ENCODE peak calls at places on chromosomes 5 and 9, in seven cellular contexts. Z is heart left ventricle, W is colonic mucosa, B is Panc1, X is PC-9, J is esophagus muscularis mucosa, Y is DND-41. S is an unnamed sample.

GRCh38 chr5:150211156-150212030 is 21.5 kb downstream of the SLC6A7 start:
- DNase-seq in J (no peak), Y (no peak), X (peak; percentile 56), B (no peak), W (peak; percentile 81), Z (no peak), S (no peak)

GRCh38 chr9:107612136-107612535 is 122.6 kb upstream of the KLF4 start:
- DNase-seq in J (peak; percentile 94), B (no peak), Y (no peak), X (no peak), Z (peak; percentile 77), W (peak; percentile 47), S (no peak)

GRCh38 chr5:27652505-27652904 is 614.1 kb upstream of the CDH9 start:
- DNase-seq in J (no peak), B (no peak), W (no peak), X (no peak), Y (no peak), Z (no peak), S (no peak)

GRCh38 chr5:170338933-170339779 is 41.6 kb upstream of the LCP2 start:
- DNase-seq in B (peak; percentile 18), X (no peak), Y (peak; percentile 29), W (peak; percentile 27), Z (no peak), J (no peak), S (peak; percentile 81)

GRCh38 chr9:136671646-136672430 is 9.1 kb downstream of the EGFL7 start:
- DNase-seq in X (peak; percentile 46), B (no peak), Z (no peak), W (no peak), J (no peak), Y (peak; percentile 58), S (no peak)

GRCh38 chr9:114149765-114150340 is 5.5 kb upstream of the COL27A1 start:
- DNase-seq in Y (no peak), J (no peak), B (no peak), Z (no peak), W (no peak), X (no peak), S (no peak)

GRCh38 chr5:61623401-61624069 is 291.5 kb downstream of the ZSWIM6 start:
- DNase-seq in J (no peak), B (no peak), W (no peak), X (no peak), Y (no peak), Z (no peak), S (no peak)

GRCh38 chr5:115484368-115484767 is 60.2 kb downstream of the FEM1C start:
- DNase-seq in X (no peak), Y (no peak), Z (no peak), B (no peak), W (no peak), J (no peak), S (no peak)

GRCh38 chr9:3205421-3206095 is 320.2 kb downstream of the RFX3 start:
- DNase-seq in W (no peak), Z (no peak), X (no peak), Y (no peak), B (no peak), J (no peak), S (no peak)

GRCh38 chr5:160367261-160367660 is 3.2 kb downstream of the C1QTNF2 start:
- DNase-seq in B (no peak), Y (no peak), J (no peak), Z (no peak), W (no peak), X (no peak), S (no peak)

GRCh38 chr5:4630031-4630430 is 510.1 kb upstream of the ADAMTS16 start:
- DNase-seq in Y (no peak), W (no peak), Z (no peak), J (no peak), B (no peak), X (no peak), S (no peak)

GRCh38 chr9:72203205-72203803 is 54.1 kb downstream of the GDA start:
- DNase-seq in B (peak; percentile 18), J (no peak), Z (no peak), X (peak; percentile 15), Y (peak; percentile 12), W (peak; percentile 69), S (no peak)

GRCh38 chr5:78716221-78716620 is 67.6 kb upstream of the LHFPL2 start:
- DNase-seq in W (no peak), B (no peak), Z (no peak), X (no peak), J (no peak), Y (no peak), S (no peak)

GRCh38 chr5:458547-459353 is 15.8 kb downstream of the EXOC3 start:
- DNase-seq in Y (no peak), X (peak; percentile 99), Z (peak; percentile 28), W (no peak), J (no peak), B (no peak), S (no peak)

GRCh38 chr5:177496111-177497010 is 1.0 kb downstream of the PDLIM7 start:
- DNase-seq in J (no peak), X (peak; percentile 89), Y (no peak), Z (peak; percentile 89), W (no peak), B (no peak), S (no peak)

GRCh38 chr5:177495243-177496060 is 2.0 kb downstream of the PDLIM7 start:
- DNase-seq in Z (peak; percentile 78), W (peak; percentile 54), J (no peak), B (no peak), X (peak; percentile 81), Y (no peak), S (no peak)

GRCh38 chr5:177493795-177494355 is 3.5 kb downstream of the PDLIM7 start:
- DNase-seq in J (no peak), Y (no peak), B (no peak), Z (no peak), W (no peak), X (no peak), S (no peak)

GRCh38 chr5:177492841-177493240 is 4.6 kb downstream of the PDLIM7 start:
- DNase-seq in Z (no peak), J (no peak), B (no peak), W (no peak), X (no peak), Y (no peak), S (no peak)

GRCh38 chr5:177494356-177495195 is 2.8 kb downstream of the PDLIM7 start:
- DNase-seq in J (no peak), Z (peak; percentile 84), B (no peak), X (peak; percentile 90), W (peak; percentile 61), Y (no peak), S (peak; percentile 39)
- H3K4me3 ChIP-seq in J (peak overlapping the region; percentile 96), Z (no peak overlapping the region), B (no peak overlapping the region), X (peak overlapping the region; percentile 55), W (peak overlapping the region; percentile 9), Y (no peak overlapping the region), S (no peak overlapping the region)

DNA sequence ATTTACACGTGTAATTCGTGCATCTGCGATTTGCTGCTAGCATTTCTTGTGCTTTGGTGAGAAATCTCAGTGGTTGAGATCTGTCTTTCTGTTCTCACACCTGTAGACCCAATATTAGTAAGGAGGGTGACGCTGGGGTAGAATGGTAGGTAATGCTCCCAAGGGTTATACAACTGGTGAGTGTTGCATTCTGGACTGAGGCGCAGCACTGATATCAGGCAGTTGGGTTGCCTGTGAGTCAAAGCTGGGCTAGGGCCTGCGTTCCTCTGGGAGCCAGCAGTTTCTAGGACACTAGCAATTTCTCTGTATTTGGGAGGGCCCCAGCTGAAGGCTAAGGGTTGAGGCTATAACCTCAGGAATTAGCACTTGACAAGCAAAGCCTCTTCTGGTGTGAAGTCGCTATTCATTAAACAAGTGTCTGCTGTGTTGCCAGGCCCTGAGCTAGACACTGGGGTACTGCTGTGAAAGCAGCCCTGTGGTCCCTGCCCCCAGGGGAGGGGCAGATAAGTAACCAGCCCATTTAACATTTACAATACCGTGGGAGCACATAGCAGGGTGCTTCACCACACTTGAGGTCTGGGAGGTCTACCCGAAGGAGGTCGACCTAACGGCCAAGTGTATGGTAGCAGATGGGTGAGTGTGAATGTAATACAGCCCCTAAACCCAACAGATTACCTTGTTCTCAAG is 28.7 kb downstream of the LARP1 start:
- DNase-seq in J (no peak), Y (no peak), X (no peak), W (no peak), B (no peak), Z (no peak), S (no peak)
- H3K4me1 ChIP-seq in J (peaks cover 100% of the 10 kb centered on the region), Y (no peaks in the 10 kb centered on the region), X (peaks cover 2% of the 10 kb centered on the region), W (peaks cover 6% of the 10 kb centered on the region), B (peaks cover 46% of the 10 kb centered on the region), Z (peaks cover 97% of the 10 kb centered on the region), S (peaks cover 63% of the 10 kb centered on the region)

GRCh38 chr5:123092696-123093095 is 3.7 kb downstream of the PRDM6 start:
- DNase-seq in X (no peak), B (no peak), Y (no peak), J (no peak), Z (no peak), W (no peak), S (no peak)
- H3K27me3 ChIP-seq in X (no peaks in the 10 kb centered on the region), B (peaks cover 34% of the 10 kb centered on the region), Y (no peaks in the 10 kb centered on the region), J (peaks cover 56% of the 10 kb centered on the region), Z (peaks cover 55% of the 10 kb centered on the region), W (peaks cover 88% of the 10 kb centered on the region), S (peaks cover 36% of the 10 kb centered on the region)

DNA sequence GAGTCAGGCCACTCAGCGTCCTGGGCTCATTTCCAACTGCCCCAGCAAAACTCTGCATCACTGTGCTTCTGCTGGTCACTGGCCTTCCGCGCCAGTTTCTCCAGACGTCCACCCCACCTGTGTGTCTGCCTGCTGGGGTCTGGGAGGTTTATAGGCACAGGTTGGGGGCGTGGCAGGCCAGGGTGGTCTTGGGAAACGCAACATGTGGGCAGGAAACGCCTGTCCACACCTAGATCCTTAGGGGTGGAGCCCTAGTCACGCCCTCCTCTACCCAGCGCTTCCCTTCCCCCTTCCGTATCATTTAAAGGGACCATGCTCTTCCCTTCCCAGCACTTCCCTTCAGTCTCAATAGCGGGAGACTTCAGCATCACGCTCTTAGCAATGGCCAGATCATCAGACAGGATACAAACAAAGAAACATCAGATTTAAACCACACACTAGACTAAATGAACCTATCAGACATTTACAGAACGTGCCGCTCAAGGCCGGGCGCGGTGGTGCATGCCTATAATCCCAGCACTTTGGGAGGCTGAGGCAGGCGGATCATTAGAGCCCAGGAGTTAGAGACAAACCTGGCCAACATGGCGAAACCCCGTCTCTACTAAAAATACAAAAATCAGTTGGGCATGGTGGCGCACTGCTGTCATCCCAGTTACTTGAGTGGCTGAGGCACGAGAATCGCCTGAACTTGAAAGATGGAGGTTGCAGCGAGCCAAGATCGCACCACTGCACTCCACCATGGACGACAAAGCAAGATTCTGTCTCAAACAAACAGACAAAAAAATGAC is 11.8 kb upstream of the BTNL9 start:
- DNase-seq in W (no peak), Y (no peak), X (no peak), Z (no peak), B (peak; percentile 45), J (peak; percentile 55), S (no peak)
- H3K4me3 ChIP-seq in W (no peak overlapping the region), Y (no peak overlapping the region), X (no peak overlapping the region), Z (no peak overlapping the region), B (peak overlapping the region; percentile 56), J (no peak overlapping the region), S (no peak overlapping the region)

GRCh38 chr9:134374301-134375010 is 48.2 kb downstream of the RXRA start:
- DNase-seq in Y (no peak), B (no peak), X (no peak), Z (no peak), W (no peak), J (no peak), S (no peak)

GRCh38 chr9:134375011-134375390 is 48.7 kb downstream of the RXRA start:
- DNase-seq in B (no peak), J (peak; percentile 97), Y (no peak), X (no peak), Z (no peak), W (no peak), S (no peak)

GRCh38 chr9:134376386-134377142 is 50.3 kb downstream of the RXRA start:
- DNase-seq in J (no peak), Y (no peak), Z (no peak), B (no peak), X (no peak), W (no peak), S (no peak)

GRCh38 chr9:134377143-134377484 is 50.9 kb downstream of the RXRA start:
- DNase-seq in Y (no peak), W (no peak), Z (no peak), B (no peak), J (no peak), X (no peak), S (no peak)

GRCh38 chr9:134375430-134376385 is 49.5 kb downstream of the RXRA start:
- DNase-seq in Z (peak; percentile 80), W (no peak), J (no peak), B (no peak), X (no peak), Y (no peak), S (no peak)
- H3K4me1 ChIP-seq in Z (peaks cover 99% of the 10 kb centered on the region), W (peaks cover 45% of the 10 kb centered on the region), J (peaks cover 100% of the 10 kb centered on the region), B (peaks cover 68% of the 10 kb centered on the region), X (peaks cover 63% of the 10 kb centered on the region), Y (no peaks in the 10 kb centered on the region), S (no peaks in the 10 kb centered on the region)

S was measured in CD4-positive, CD25-positive, alpha-beta regulatory T cell.